ENCODE peak calls at places on chromosomes 1 and 21, in five cellular contexts. X, G, Y, I and L are unnamed samples.

GRCh38 chr1:28172690-28173150 is 3.8 kb downstream of the PTAFR start:
- DNase-seq in X (no peak), G (peak), Y (no peak), I (no peak), L (peak)

GRCh38 chr1:150564051-150564991 is 15.1 kb downstream of the MCL1 start:
- DNase-seq in X (no peak), G (peak), Y (peak), I (no peak), L (no peak)

GRCh38 chr1:167430134-167430848 is 88.0 kb downstream of the CD247 start:
- DNase-seq in X (no peak), G (no peak), Y (no peak), I (no peak), L (peak)

GRCh38 chr1:89739013-89739843 is 81.6 kb upstream of the LRRC8D start:
- DNase-seq in X (no peak), G (no peak), Y (peak), I (no peak), L (no peak)

GRCh38 chr21:41975391-41976272 is 21.8 kb upstream of the C2CD2 start:
- DNase-seq in X (peak), G (no peak), Y (peak), I (no peak), L (no peak)

GRCh38 chr1:160101037-160101716 is 2.8 kb upstream of the IGSF8 start:
- DNase-seq in X (peak), G (peak), Y (peak), I (peak), L (peak)

GRCh38 chr21:42541174-42541573 is 27.5 kb downstream of the SLC37A1 start:
- DNase-seq in X (no peak), G (no peak), Y (no peak), I (no peak), L (no peak)

GRCh38 chr21:34817821-34818662 is 149.2 kb downstream of the CLIC6 start:
- DNase-seq in X (no peak), G (peak), Y (no peak), I (no peak), L (no peak)

GRCh38 chr1:56816909-56817308 is 2.3 kb downstream of the FYB2 start:
- DNase-seq in X (no peak), G (peak), Y (no peak), I (no peak), L (no peak)
- TF ChIP-seq EZH2phosphoT487 in X (no peak), G (no peak), Y (no peak), I (no peak), L (no peak)

GRCh38 chr1:240466509-240466908 is 145.4 kb downstream of the GREM2 start:
- DNase-seq in X (no peak), G (no peak), Y (no peak), I (no peak), L (no peak)

GRCh38 chr1:240462766-240463410 is 149.1 kb downstream of the GREM2 start:
- DNase-seq in X (no peak), G (no peak), Y (peak), I (no peak), L (no peak)

GRCh38 chr1:240467895-240468294 is 144.1 kb downstream of the GREM2 start:
- DNase-seq in X (no peak), G (no peak), Y (no peak), I (no peak), L (no peak)

GRCh38 chr1:240464099-240464498 is 147.9 kb downstream of the GREM2 start:
- DNase-seq in X (no peak), G (no peak), Y (peak), I (no peak), L (no peak)

DNA sequence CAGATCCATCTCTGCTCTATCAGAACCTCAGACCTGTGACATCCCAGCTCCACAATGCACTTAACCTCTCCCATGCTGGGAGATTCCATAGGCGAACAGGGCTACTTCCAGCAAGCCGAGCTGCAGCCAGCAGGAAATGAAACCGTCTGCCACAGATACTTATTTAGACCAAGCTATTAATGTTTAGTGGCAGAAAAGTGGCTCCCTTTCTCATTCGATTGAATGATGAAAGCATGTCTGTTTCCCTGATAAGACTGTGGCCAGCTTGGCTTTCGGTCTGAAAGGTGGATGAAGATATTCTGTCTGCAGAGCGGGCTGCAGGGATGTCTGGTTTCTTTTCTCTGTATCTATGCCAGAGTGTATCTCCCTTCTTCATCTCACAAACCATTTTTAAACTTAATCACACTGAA is 146.4 kb downstream of the GREM2 start:
- DNase-seq in X (peak), G (no peak), Y (no peak), I (no peak), L (no peak)
- H3K4me3 ChIP-seq in X (no peak), G (no peak), Y (no peak), I (no peak), L (no peak)

DNA sequence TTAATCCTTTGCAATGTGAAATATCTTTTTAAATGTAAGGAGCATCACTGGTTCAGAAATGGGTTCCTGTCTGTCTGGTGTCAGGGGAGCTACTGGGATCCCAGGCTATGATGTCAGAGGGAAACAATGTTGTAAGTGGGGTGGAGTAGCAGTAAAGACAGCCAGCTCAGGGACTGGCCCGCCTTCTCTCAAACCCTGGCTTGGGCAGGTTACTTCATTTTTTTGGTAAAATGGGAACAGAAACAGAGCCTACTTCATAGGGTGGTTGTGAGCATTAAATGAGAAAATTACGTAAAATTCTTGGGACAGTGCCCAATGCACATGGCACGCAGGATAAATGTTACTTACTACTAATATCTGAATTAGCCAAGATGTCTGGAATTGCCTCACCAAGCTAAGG is 30.7 kb upstream of the IL20 start:
- DNase-seq in X (no peak), G (no peak), Y (peak), I (no peak), L (no peak)
- TF ChIP-seq EZH2phosphoT487 in X (no peak), G (no peak), Y (no peak), I (no peak), L (no peak)

DNA sequence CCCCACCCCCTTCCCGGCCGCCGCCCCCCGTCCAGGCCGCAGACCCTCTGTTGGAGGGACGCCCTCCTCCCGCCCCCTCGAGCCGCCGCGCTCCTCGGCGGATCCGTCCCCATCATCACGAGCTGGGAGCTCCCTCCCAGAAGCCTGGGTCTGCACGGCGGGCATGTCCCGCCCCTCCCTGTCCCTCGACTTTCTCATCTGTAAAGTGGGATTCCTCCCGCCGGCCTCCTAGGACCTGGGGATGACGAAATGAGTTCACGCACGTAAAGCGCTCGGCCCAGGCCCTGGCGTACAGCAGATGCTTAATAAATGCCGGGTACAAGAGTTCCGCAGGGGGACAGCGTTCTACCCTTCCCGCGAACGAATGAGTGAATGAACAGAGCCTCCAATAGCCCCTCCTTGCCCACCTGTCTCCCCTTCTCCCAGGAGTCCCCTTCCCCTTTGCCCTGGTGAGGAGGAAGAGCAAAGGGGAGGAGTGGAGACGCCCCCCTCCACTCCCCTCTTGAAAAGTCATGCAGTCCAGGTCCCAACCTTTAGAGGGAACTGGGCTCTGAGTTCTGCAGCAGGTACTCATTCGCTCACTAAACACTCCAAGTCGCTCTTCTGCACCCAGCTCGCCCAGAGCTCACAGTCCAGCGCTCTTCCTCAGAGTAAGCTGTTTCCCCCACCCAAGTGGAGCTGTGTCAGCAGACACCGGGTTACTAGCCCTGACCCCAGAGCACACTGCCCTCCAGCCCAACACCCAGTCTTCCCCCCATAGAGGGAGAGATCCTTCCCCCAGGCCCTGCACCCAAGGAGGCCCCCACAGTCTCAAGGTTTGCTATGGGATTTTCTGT is 16.8 kb downstream of the RAP1GAP start:
- DNase-seq in X (peak), G (no peak), Y (no peak), I (no peak), L (no peak)
- H3K4me3 ChIP-seq in X (peak), G (no peak), Y (no peak), I (no peak), L (no peak)